ENCODE peak calls at places on chromosomes 12 and 14, in four cellular contexts. U is IMR-90, M is heart left ventricle, O is erythroblast. P is an unnamed sample.

GRCh38 chr12:11758838-11759509 is 109.5 kb downstream of the ETV6 start:
- DNase-seq in U (peak; percentile 47), M (no peak), O (no peak), P (no peak)

GRCh38 chr14:106652494-106652893 is 1126.1 kb downstream of the TMEM121 start:
- DNase-seq in U (no peak), M (no peak), O (no peak), P (peak; percentile 21)

GRCh38 chr12:130880411-130880885 is 8.6 kb downstream of the RAN start:
- DNase-seq in U (no peak), M (no peak), O (no peak), P (no peak)

GRCh38 chr12:48996794-48997718 is 2.1 kb downstream of the DDN start:
- DNase-seq in U (peak; percentile 67), M (peak; percentile 88), O (peak; percentile 78), P (peak; percentile 87)

GRCh38 chr12:128784030-128784770 is 39.6 kb downstream of the SLC15A4 start:
- DNase-seq in U (peak; percentile 27), M (no peak), O (no peak), P (no peak)

GRCh38 chr14:75905505-75905904 is 76.3 kb downstream of the TGFB3 start:
- DNase-seq in U (peak; percentile 53), M (peak; percentile 62), O (peak; percentile 5), P (peak; percentile 4)

GRCh38 chr12:124091835-124092234 is 118.8 kb downstream of the ZNF664 start:
- DNase-seq in U (no peak), M (no peak), O (no peak), P (no peak)

GRCh38 chr12:88834226-88834625 is 254.0 kb upstream of the KITLG start:
- DNase-seq in U (peak; percentile 50), M (no peak), O (no peak), P (no peak)

GRCh38 chr14:81033841-81034240 is 78.4 kb downstream of the TSHR start:
- DNase-seq in U (no peak), M (no peak), O (no peak), P (peak; percentile 60)

GRCh38 chr14:100602621-100603020 is 15.4 kb upstream of the BEGAIN start:
- DNase-seq in U (no peak), M (no peak), O (no peak), P (no peak)

GRCh38 chr12:57456145-57456700 is 1.1 kb downstream of the INHBE start:
- DNase-seq in U (peak; percentile 44), M (no peak), O (peak; percentile 47), P (peak; percentile 72)

GRCh38 chr12:24111591-24111990 is 162.1 kb upstream of the SOX5 start:
- DNase-seq in U (peak; percentile 68), M (no peak), O (no peak), P (no peak)

GRCh38 chr12:41983896-41984295 is 160.8 kb downstream of the GXYLT1 start:
- DNase-seq in U (no peak), M (no peak), O (no peak), P (no peak)

GRCh38 chr12:120363274-120363855 is 5.6 kb downstream of the MSI1 start:
- DNase-seq in U (no peak), M (no peak), O (no peak), P (no peak)

GRCh38 chr12:15227004-15227679 is 5.9 kb upstream of the RERG start:
- DNase-seq in U (peak; percentile 33), M (peak; percentile 45), O (peak; percentile 15), P (peak; percentile 28)

GRCh38 chr14:100115726-100116125 is 43.7 kb downstream of the DEGS2 start:
- DNase-seq in U (no peak), M (no peak), O (no peak), P (no peak)

GRCh38 chr12:2688381-2688881 is 106.3 kb upstream of the FKBP4 start:
- DNase-seq in U (no peak), M (no peak), O (no peak), P (no peak)

GRCh38 chr12:83823386-83824045 is 1089.1 kb downstream of the SLC6A15 start:
- DNase-seq in U (no peak), M (peak; percentile 51), O (peak; percentile 5), P (peak; percentile 87)

GRCh38 chr14:51575225-51576111 is 76.2 kb upstream of the FRMD6 start:
- DNase-seq in U (peak; percentile 39), M (no peak), O (no peak), P (no peak)

GRCh38 chr14:29216316-29216715 is 449.7 kb downstream of the FOXG1 start:
- DNase-seq in U (no peak), M (no peak), O (no peak), P (no peak)

GRCh38 chr12:24921251-24922038 is 27.5 kb downstream of the BCAT1 start:
- DNase-seq in U (peak; percentile 58), M (no peak), O (no peak), P (no peak)

GRCh38 chr12:12872139-12872933 is 19.0 kb upstream of the GPRC5A start:
- DNase-seq in U (peak; percentile 88), M (no peak), O (no peak), P (no peak)

GRCh38 chr12:88960213-88960878 is 380.1 kb upstream of the KITLG start:
- DNase-seq in U (peak; percentile 49), M (no peak), O (no peak), P (no peak)

GRCh38 chr12:128976120-128976519 is 122.8 kb downstream of the GLT1D1 start:
- DNase-seq in U (no peak), M (no peak), O (peak; percentile 39), P (peak; percentile 49)

GRCh38 chr12:110330544-110330943 is 49.5 kb downstream of the ATP2A2 start:
- DNase-seq in U (peak; percentile 48), M (no peak), O (no peak), P (peak; percentile 88)

GRCh38 chr12:92603741-92604432 is 98.9 kb upstream of the PLEKHG7 start:
- DNase-seq in U (peak; percentile 50), M (no peak), O (peak; percentile 2), P (no peak)

GRCh38 chr12:113200016-113200797 is 14.7 kb downstream of the RITA1 start:
- DNase-seq in U (no peak), M (no peak), O (no peak), P (peak; percentile 74)

GRCh38 chr14:33430414-33430813 is 491.7 kb downstream of the NPAS3 start:
- DNase-seq in U (no peak), M (no peak), O (no peak), P (no peak)

GRCh38 chr12:49903700-49904423 is at the start of gene FAIM2:
- DNase-seq in U (peak; percentile 82), M (peak; percentile 68), O (peak; percentile 30), P (no peak)

GRCh38 chr12:27996761-27997160 is 24.2 kb upstream of the PTHLH start:
- DNase-seq in U (no peak), M (no peak), O (no peak), P (no peak)

GRCh38 chr12:45745861-45746277 is 16.4 kb downstream of the ARID2 start:
- DNase-seq in U (peak; percentile 46), M (no peak), O (peak; percentile 4), P (peak; percentile 41)

DNA sequence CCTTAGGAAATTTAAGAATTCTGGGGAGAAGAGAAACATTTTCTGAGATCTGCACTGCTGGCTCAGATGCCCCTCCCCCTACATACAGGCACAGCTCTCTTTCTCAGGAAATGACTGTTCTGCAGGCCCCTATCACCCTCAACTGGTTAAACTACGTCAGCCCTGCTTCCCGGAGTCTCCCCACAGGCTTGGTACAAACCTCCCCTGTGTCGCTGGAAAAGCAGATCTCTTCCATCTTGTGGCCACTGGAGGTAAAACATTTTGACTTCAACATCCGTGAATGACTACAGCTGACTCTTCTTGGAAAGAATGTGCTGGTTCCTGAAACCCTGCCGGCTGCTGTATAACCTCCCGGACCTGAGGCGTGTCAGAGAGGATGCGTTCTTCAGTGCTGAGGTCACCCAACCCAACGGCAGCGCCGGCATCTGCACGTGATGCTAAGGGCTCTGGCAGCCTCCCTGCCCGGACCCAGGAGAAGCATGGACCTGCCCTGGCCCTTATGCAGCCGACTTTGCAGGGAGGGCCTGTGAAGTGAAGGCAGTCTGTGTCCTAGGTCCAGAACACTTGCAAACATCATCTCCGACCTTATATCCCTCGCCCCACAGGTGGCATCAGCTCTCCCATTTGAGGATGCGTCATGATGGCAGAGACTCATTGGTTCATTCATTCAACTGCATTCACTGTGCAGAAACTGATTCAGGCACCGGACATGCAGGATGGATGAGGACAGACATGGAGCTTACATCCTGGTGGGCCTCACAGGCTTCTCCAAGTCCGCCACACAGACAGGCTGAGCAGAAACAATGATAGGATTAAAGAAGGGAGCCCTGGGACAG is 129.2 kb downstream of the GCH1 start:
- DNase-seq in U (peak; percentile 100), M (peak; percentile 92), O (peak; percentile 83), P (peak; percentile 83)
- TF ChIP-seq POLR2A in U (peak; percentile 63), M (peak; percentile 28), O (peak; percentile 32), P (no peak)

DNA sequence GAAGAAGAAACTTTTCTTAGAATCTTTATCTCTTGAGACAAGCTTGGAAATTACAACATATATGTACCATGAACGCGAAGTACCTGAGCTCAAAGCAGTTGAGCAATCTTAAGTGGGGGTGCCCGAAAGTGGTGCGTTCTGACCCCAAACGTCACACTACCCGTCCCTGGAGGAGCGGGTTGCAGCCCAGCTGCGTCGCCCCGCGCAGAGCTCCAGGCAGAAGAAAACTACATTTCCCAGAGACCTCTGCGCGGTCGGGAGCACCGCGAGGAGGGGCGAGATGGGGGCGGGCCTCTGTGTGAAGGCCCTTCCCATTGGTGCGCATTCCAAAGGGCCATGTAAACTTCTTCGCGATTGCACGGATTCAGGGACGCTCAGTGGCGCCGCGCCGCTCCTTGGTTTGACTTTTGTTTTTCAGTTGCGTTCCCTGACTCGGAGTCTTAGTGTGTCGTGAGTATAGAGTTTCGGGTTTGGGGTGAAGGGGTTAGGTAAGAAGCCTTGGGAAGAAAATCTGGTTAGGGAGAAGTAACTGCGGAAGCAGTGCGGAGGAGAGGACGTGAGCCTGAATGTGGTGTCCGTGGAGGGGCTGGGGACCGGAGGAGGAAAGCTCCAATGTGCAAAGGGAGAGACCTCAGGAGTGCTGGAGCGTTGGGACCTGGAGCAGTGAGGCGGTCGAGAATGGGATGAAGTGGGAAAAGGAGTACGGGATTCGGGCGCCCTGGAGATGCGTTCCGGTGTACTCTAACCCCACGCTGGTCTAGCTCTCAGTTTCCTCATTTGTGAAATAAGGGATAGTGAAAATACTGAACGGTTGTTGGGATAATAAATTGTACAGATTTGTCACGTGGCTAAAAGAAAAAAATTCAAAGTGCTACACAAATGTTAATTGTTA is at the start of gene CCDC77:
- DNase-seq in U (peak; percentile 88), M (peak; percentile 92), O (no peak), P (peak; percentile 94)
- TF ChIP-seq POLR2A in U (no peak), M (peak; percentile 39), O (peak; percentile 63), P (peak; percentile 62)

GRCh38 chr12:6821271-6821673 is 349 bp upstream of the GPR162 start:
- DNase-seq in U (peak; percentile 80), M (peak; percentile 90), O (no peak), P (peak; percentile 88)
- TF ChIP-seq POLR2A in U (no peak), M (peak; percentile 43), O (no peak), P (no peak)

DNA sequence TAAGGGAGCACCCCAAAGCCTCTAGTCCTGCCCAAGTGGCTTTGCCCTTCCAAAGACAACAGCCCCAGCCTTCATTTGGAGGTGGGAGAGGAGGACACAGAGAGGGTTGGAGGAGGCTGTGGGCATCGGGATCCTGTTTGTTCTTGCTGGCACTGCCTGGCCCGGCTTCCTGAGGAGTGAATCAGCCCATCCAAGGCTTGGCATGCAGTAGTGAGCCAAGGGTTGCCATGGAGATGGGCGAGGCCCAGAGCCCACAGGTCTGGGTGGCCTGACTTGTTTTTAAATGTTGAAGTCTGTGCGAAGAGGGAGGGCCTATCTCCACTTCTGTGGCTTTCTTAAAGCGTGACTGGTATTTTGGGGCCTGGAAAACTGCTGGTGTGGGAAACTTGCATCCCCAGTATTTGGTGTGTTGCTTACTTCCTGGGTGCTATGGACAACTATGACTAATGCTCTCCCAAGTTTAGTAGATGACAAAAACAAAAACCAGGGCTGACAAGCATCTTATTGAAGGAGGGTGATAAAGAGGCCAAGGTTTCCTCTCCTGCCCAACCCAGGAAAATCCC is 15.8 kb downstream of the CD9 start:
- DNase-seq in U (peak; percentile 33), M (no peak), O (no peak), P (no peak)
- TF ChIP-seq POLR2A in U (no peak), M (no peak), O (no peak), P (no peak)